ENCODE peak calls at places on chromosomes 2 and 18, in nine cellular contexts. One of them, this sample, is unnamed. For H3K4me1 and H3K27me3, the result is how much of the 10 kb centered on the place peaks cover.

GRCh38 chr2:53970095-53970897 is 497 bp downstream of the PSME4 start:
- DNase-seq in uterus: peak
- DNase-seq in upper lobe of right lung: no peak
- DNase-seq in pancreas: peak
- DNase-seq in osteoblast: peak
- DNase-seq in SJSA1: peak
- DNase-seq in PC-9: peak
- DNase-seq in GM23248: peak
- DNase-seq in right lobe of liver: no peak
- DNase-seq in this sample: peak

GRCh38 chr18:8835556-8835955 is 130.2 kb downstream of the MTCL1 start:
- DNase-seq in uterus: no peak
- DNase-seq in PC-9: no peak
- DNase-seq in osteoblast: peak
- DNase-seq in SJSA1: no peak
- DNase-seq in GM23248: peak
- DNase-seq in upper lobe of right lung: no peak
- DNase-seq in right lobe of liver: peak
- DNase-seq in pancreas: no peak
- DNase-seq in this sample: no peak

GRCh38 chr2:87401726-87402345 is 346.1 kb upstream of the PLGLB2 start:
- DNase-seq in GM23248: no peak
- DNase-seq in uterus: no peak
- DNase-seq in SJSA1: no peak
- DNase-seq in pancreas: no peak
- DNase-seq in PC-9: no peak
- DNase-seq in upper lobe of right lung: no peak
- DNase-seq in osteoblast: no peak
- DNase-seq in right lobe of liver: no peak
- DNase-seq in this sample: no peak

GRCh38 chr18:57737661-57738060 is 65.5 kb downstream of the ATP8B1 start:
- DNase-seq in right lobe of liver: peak
- DNase-seq in upper lobe of right lung: peak
- DNase-seq in osteoblast: peak
- DNase-seq in GM23248: peak
- DNase-seq in PC-9: peak
- DNase-seq in uterus: peak
- DNase-seq in pancreas: peak
- DNase-seq in SJSA1: peak
- DNase-seq in this sample: peak

GRCh38 chr2:67845557-67846114 is 217.2 kb downstream of the C1D start:
- DNase-seq in GM23248: no peak
- DNase-seq in pancreas: no peak
- DNase-seq in upper lobe of right lung: no peak
- DNase-seq in osteoblast: no peak
- DNase-seq in SJSA1: peak
- DNase-seq in right lobe of liver: no peak
- DNase-seq in uterus: no peak
- DNase-seq in PC-9: no peak
- DNase-seq in this sample: no peak

GRCh38 chr18:56712761-56713160 is 61.6 kb downstream of the WDR7 start:
- DNase-seq in pancreas: no peak
- DNase-seq in osteoblast: no peak
- DNase-seq in uterus: no peak
- DNase-seq in upper lobe of right lung: no peak
- DNase-seq in GM23248: no peak
- DNase-seq in right lobe of liver: no peak
- DNase-seq in SJSA1: no peak
- DNase-seq in PC-9: no peak
- DNase-seq in this sample: no peak

GRCh38 chr18:6951336-6952090 is 166.1 kb downstream of the LAMA1 start:
- DNase-seq in uterus: no peak
- DNase-seq in osteoblast: no peak
- DNase-seq in pancreas: no peak
- DNase-seq in GM23248: no peak
- DNase-seq in PC-9: no peak
- DNase-seq in right lobe of liver: no peak
- DNase-seq in SJSA1: no peak
- DNase-seq in upper lobe of right lung: no peak
- DNase-seq in this sample: no peak

GRCh38 chr2:238562446-238562845 is 135.7 kb downstream of the ASB1 start:
- DNase-seq in upper lobe of right lung: no peak
- DNase-seq in osteoblast: no peak
- DNase-seq in SJSA1: no peak
- DNase-seq in right lobe of liver: no peak
- DNase-seq in GM23248: no peak
- DNase-seq in pancreas: no peak
- DNase-seq in uterus: no peak
- DNase-seq in PC-9: no peak
- DNase-seq in this sample: no peak

GRCh38 chr18:57776354-57776753 is 26.8 kb downstream of the ATP8B1 start:
- DNase-seq in osteoblast: no peak
- DNase-seq in uterus: no peak
- DNase-seq in SJSA1: no peak
- DNase-seq in PC-9: no peak
- DNase-seq in right lobe of liver: no peak
- DNase-seq in pancreas: no peak
- DNase-seq in upper lobe of right lung: no peak
- DNase-seq in GM23248: no peak
- DNase-seq in this sample: no peak

GRCh38 chr2:40032650-40033319 is 253.7 kb upstream of the THUMPD2 start:
- DNase-seq in PC-9: no peak
- DNase-seq in GM23248: peak
- DNase-seq in upper lobe of right lung: no peak
- DNase-seq in right lobe of liver: no peak
- DNase-seq in pancreas: no peak
- DNase-seq in osteoblast: peak
- DNase-seq in SJSA1: no peak
- DNase-seq in uterus: no peak
- DNase-seq in this sample: no peak

DNA sequence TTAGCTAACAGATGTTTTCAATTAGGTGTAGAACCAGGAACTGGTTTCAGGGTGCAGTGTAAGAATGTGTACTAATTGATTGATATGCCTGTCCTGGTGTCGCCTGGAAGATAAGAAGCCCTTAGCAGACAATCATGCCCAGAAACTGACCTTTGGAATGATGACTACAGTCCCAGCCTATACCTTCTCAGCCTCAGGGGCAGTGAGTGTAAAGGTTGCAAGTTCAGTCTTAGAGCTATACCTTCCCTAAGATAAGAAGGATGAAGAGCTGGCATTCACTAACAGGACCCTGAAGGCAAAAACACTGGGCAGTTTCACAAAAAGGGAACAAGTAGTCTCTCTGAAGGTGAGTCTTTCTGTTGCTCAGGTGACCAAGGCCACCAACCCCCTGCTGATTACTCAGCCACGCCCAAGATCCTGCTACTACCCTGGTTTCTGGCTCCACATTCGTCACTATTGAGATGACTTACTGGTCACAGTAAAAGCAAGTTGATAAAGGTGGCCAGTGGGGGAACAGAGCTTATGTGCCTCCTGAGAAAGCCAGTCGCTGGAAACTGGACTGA is 71.4 kb downstream of the SPATS2L start:
- DNase-seq in upper lobe of right lung: no peak
- DNase-seq in GM23248: no peak
- DNase-seq in osteoblast: no peak
- DNase-seq in pancreas: peak
- DNase-seq in uterus: no peak
- DNase-seq in PC-9: peak
- DNase-seq in SJSA1: no peak
- DNase-seq in right lobe of liver: no peak
- DNase-seq in this sample: no peak
- H3K27ac ChIP-seq in upper lobe of right lung: peak
- H3K27ac ChIP-seq in GM23248: peak
- H3K27ac ChIP-seq in osteoblast: peak
- H3K27ac ChIP-seq in pancreas: peak
- H3K27ac ChIP-seq in uterus: peak
- H3K27ac ChIP-seq in PC-9: peak
- H3K27ac ChIP-seq in SJSA1: peak
- H3K27ac ChIP-seq in right lobe of liver: peak
- H3K27ac ChIP-seq in this sample: peak

DNA sequence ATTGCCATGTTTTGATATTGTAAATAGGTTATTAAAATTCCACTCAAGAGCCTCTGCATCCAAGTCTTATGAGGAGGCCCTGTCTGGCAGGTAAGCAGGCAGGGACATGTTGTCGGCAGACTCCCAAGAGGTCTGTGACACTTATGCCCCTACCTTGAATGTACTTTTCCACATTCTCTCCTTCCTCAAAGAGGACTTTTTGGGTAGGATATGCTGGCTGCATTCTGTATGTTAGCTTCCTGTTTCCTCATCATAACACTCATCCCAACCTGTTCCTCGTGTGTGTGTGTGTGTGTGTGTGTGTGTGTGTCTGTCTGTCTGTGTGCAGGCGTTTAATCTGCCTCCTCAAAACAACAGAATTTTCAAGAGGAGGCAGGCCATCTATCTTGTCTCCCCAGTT is 75.3 kb downstream of the USP40 start:
- DNase-seq in pancreas: no peak
- DNase-seq in GM23248: no peak
- DNase-seq in PC-9: no peak
- DNase-seq in uterus: no peak
- DNase-seq in right lobe of liver: no peak
- DNase-seq in osteoblast: no peak
- DNase-seq in SJSA1: no peak
- DNase-seq in upper lobe of right lung: no peak
- DNase-seq in this sample: no peak
- H3K4me1 ChIP-seq in pancreas: under half
- H3K4me1 ChIP-seq in GM23248: under half
- H3K4me1 ChIP-seq in PC-9: under half
- H3K4me1 ChIP-seq in uterus: under half
- H3K4me1 ChIP-seq in right lobe of liver: under half
- H3K4me1 ChIP-seq in osteoblast: under half
- H3K4me1 ChIP-seq in SJSA1: under half
- H3K4me1 ChIP-seq in upper lobe of right lung: under half
- H3K4me1 ChIP-seq in this sample: under half

GRCh38 chr18:22224339-22224738 is 55.0 kb downstream of the GATA6 start:
- DNase-seq in pancreas: no peak
- DNase-seq in PC-9: no peak
- DNase-seq in right lobe of liver: no peak
- DNase-seq in SJSA1: no peak
- DNase-seq in uterus: no peak
- DNase-seq in osteoblast: no peak
- DNase-seq in upper lobe of right lung: no peak
- DNase-seq in GM23248: no peak
- DNase-seq in this sample: no peak
- H3K27me3 ChIP-seq in pancreas: under half
- H3K27me3 ChIP-seq in PC-9: under half
- H3K27me3 ChIP-seq in right lobe of liver: under half
- H3K27me3 ChIP-seq in SJSA1: under half
- H3K27me3 ChIP-seq in uterus: under half
- H3K27me3 ChIP-seq in osteoblast: under half
- H3K27me3 ChIP-seq in upper lobe of right lung: under half
- H3K27me3 ChIP-seq in GM23248: under half
- H3K27me3 ChIP-seq in this sample: under half

GRCh38 chr18:48932462-48932818 is 18.3 kb downstream of the SMAD7 start:
- DNase-seq in upper lobe of right lung: no peak
- DNase-seq in osteoblast: no peak
- DNase-seq in pancreas: no peak
- DNase-seq in SJSA1: no peak
- DNase-seq in uterus: no peak
- DNase-seq in PC-9: no peak
- DNase-seq in GM23248: peak
- DNase-seq in right lobe of liver: no peak
- DNase-seq in this sample: no peak

GRCh38 chr18:48934708-48935432 is 15.9 kb downstream of the SMAD7 start:
- DNase-seq in osteoblast: peak
- DNase-seq in pancreas: no peak
- DNase-seq in SJSA1: peak
- DNase-seq in uterus: no peak
- DNase-seq in right lobe of liver: no peak
- DNase-seq in PC-9: no peak
- DNase-seq in GM23248: peak
- DNase-seq in upper lobe of right lung: peak
- DNase-seq in this sample: no peak

GRCh38 chr18:48932822-48933510 is 17.8 kb downstream of the SMAD7 start:
- DNase-seq in GM23248: peak
- DNase-seq in pancreas: no peak
- DNase-seq in upper lobe of right lung: peak
- DNase-seq in right lobe of liver: no peak
- DNase-seq in uterus: no peak
- DNase-seq in PC-9: no peak
- DNase-seq in osteoblast: peak
- DNase-seq in SJSA1: peak
- DNase-seq in this sample: no peak

GRCh38 chr18:48934400-48934707 is 16.4 kb downstream of the SMAD7 start:
- DNase-seq in GM23248: peak
- DNase-seq in pancreas: no peak
- DNase-seq in osteoblast: no peak
- DNase-seq in PC-9: no peak
- DNase-seq in uterus: no peak
- DNase-seq in right lobe of liver: no peak
- DNase-seq in SJSA1: no peak
- DNase-seq in upper lobe of right lung: no peak
- DNase-seq in this sample: no peak

DNA sequence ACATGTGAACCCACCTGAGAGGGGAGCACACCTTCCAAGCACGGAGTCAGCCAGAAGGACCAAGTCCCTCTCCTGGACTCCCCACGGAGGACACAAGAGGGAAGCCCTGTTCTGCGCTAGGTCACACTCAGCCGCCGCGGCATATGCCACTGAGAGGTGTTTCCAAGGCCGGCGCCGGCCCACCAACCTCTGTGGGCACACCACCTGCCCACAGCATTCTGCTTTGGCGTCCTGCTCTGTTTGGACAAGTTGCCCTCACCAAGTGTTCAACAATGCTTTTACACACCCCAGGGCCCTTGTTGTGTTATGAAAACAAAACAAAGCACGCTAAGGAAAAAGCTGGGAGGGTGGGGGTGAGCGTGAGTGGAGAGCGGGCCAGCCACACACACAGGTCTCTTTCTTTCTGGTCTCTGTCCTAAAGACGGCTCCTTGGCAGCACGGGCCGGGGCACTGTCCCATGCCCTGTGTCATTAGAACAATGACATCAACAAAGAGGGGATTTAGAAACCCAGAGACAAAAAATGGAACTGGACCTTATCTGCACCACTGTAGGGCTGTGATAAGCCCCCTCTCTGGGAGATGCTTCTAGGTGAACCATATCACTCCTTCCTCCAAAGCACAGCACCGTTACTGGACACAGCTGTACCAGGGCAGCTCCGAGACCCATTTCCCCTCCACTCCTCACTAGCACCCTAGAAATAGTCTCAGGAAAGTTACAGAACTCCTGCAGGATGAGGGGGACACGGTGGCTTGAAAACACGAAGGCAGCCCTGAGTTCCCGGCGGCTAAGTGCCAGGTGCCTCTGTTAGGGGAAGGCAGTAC is 17.0 kb downstream of the SMAD7 start:
- DNase-seq in GM23248: peak
- DNase-seq in SJSA1: peak
- DNase-seq in osteoblast: peak
- DNase-seq in PC-9: no peak
- DNase-seq in pancreas: no peak
- DNase-seq in upper lobe of right lung: peak
- DNase-seq in uterus: no peak
- DNase-seq in right lobe of liver: no peak
- DNase-seq in this sample: no peak
- H3K27ac ChIP-seq in GM23248: peak
- H3K27ac ChIP-seq in SJSA1: peak
- H3K27ac ChIP-seq in osteoblast: peak
- H3K27ac ChIP-seq in PC-9: peak
- H3K27ac ChIP-seq in pancreas: peak
- H3K27ac ChIP-seq in upper lobe of right lung: peak
- H3K27ac ChIP-seq in uterus: peak
- H3K27ac ChIP-seq in right lobe of liver: peak
- H3K27ac ChIP-seq in this sample: peak

GRCh38 chr2:62201307-62201706 is 5.4 kb downstream of the B3GNT2 start:
- DNase-seq in SJSA1: no peak
- DNase-seq in osteoblast: no peak
- DNase-seq in pancreas: no peak
- DNase-seq in upper lobe of right lung: no peak
- DNase-seq in uterus: no peak
- DNase-seq in PC-9: no peak
- DNase-seq in GM23248: peak
- DNase-seq in right lobe of liver: no peak
- DNase-seq in this sample: no peak
- H3K4me1 ChIP-seq in SJSA1: under half
- H3K4me1 ChIP-seq in osteoblast: under half
- H3K4me1 ChIP-seq in pancreas: under half
- H3K4me1 ChIP-seq in upper lobe of right lung: half or more
- H3K4me1 ChIP-seq in uterus: under half
- H3K4me1 ChIP-seq in PC-9: under half
- H3K4me1 ChIP-seq in GM23248: under half
- H3K4me1 ChIP-seq in right lobe of liver: under half
- H3K4me1 ChIP-seq in this sample: under half